ENCODE peak calls at places on chromosome 6, in seven cellular contexts. O, K, F, N, L, R and T are unnamed samples.

GRCh38 chr6:85078071-85078470 is 313.7 kb upstream of the TBX18 start:
- DNase-seq in O (peak), N (no peak), K (no peak), F (peak), L (no peak), R (no peak), T (no peak)

GRCh38 chr6:5905431-5906339 is 101.0 kb downstream of the NRN1 start:
- DNase-seq in R (no peak), K (peak), F (peak), L (no peak), N (no peak), O (peak), T (no peak)

GRCh38 chr6:83767033-83767432 is 58.1 kb upstream of the SNAP91 start:
- DNase-seq in O (no peak), F (no peak), N (no peak), L (no peak), K (no peak), R (no peak), T (no peak)

GRCh38 chr6:69937402-69938131 is 71.2 kb downstream of the COL19A1 start:
- DNase-seq in O (no peak), K (no peak), L (no peak), F (no peak), N (no peak), R (no peak), T (no peak)

GRCh38 chr6:131400782-131401496 is 172.1 kb upstream of the ARG1 start:
- DNase-seq in N (no peak), R (no peak), O (no peak), F (no peak), L (no peak), K (no peak), T (no peak)

GRCh38 chr6:39464067-39464466 is 141.6 kb upstream of the KCNK16 start:
- DNase-seq in N (no peak), R (no peak), O (no peak), F (peak), L (no peak), K (no peak), T (no peak)

GRCh38 chr6:84019812-84020211 is 13.8 kb upstream of the MRAP2 start:
- DNase-seq in L (no peak), O (no peak), K (no peak), R (no peak), F (no peak), N (no peak), T (no peak)

GRCh38 chr6:37056112-37056403 is 50.6 kb downstream of the FGD2 start:
- DNase-seq in L (no peak), F (no peak), R (no peak), N (no peak), O (no peak), K (no peak), T (no peak)

GRCh38 chr6:95099410-95099809 is 477.9 kb upstream of the MANEA start:
- DNase-seq in R (no peak), F (no peak), N (no peak), K (no peak), O (no peak), L (no peak), T (no peak)

GRCh38 chr6:25962368-25963127 is at the start of gene TRIM38:
- DNase-seq in N (peak), K (peak), L (peak), O (peak), F (peak), R (peak), T (peak)

GRCh38 chr6:154649723-154650122 is 83.5 kb upstream of the SCAF8 start:
- DNase-seq in R (no peak), L (no peak), O (no peak), F (no peak), N (no peak), K (no peak), T (no peak)

GRCh38 chr6:180295-180694 is 112.0 kb upstream of the DUSP22 start:
- DNase-seq in L (no peak), N (no peak), O (no peak), R (peak), K (no peak), F (no peak), T (peak)

GRCh38 chr6:55033021-55033546 is 141.2 kb upstream of the HCRTR2 start:
- DNase-seq in L (no peak), N (no peak), F (no peak), O (no peak), R (no peak), K (no peak), T (no peak)

GRCh38 chr6:152387091-152387490 is 250.1 kb downstream of the SYNE1 start:
- DNase-seq in L (no peak), F (no peak), K (no peak), N (no peak), O (no peak), R (no peak), T (no peak)

GRCh38 chr6:130162421-130162820 is 60.3 kb downstream of the SAMD3 start:
- DNase-seq in K (no peak), R (no peak), L (no peak), N (no peak), F (no peak), O (no peak), T (no peak)

GRCh38 chr6:37680668-37681067 is 17.0 kb downstream of the MDGA1 start:
- DNase-seq in L (no peak), F (no peak), N (no peak), O (no peak), R (no peak), K (no peak), T (no peak)

GRCh38 chr6:1946583-1946982 is 298.8 kb downstream of the GMDS start:
- DNase-seq in N (no peak), O (no peak), R (no peak), L (no peak), F (no peak), K (no peak), T (no peak)

GRCh38 chr6:82015043-82015442 is 232.5 kb downstream of the IBTK start:
- DNase-seq in O (no peak), L (no peak), N (no peak), R (no peak), F (no peak), K (no peak), T (no peak)

GRCh38 chr6:166989427-166990034 is 9.7 kb upstream of the CEP43 start:
- DNase-seq in K (no peak), F (no peak), R (peak), N (no peak), L (no peak), O (no peak), T (peak)

GRCh38 chr6:8137529-8137939 is 35.2 kb upstream of the EEF1E1 start:
- DNase-seq in K (no peak), R (no peak), L (no peak), N (no peak), O (no peak), F (no peak), T (no peak)

GRCh38 chr6:111624391-111625098 is 18.9 kb upstream of the TRAF3IP2 start:
- DNase-seq in O (no peak), R (no peak), K (no peak), F (no peak), N (no peak), L (no peak), T (no peak)

GRCh38 chr6:10861086-10861485 is 20.8 kb downstream of the GCM2 start:
- DNase-seq in F (no peak), L (no peak), K (no peak), O (no peak), R (no peak), N (no peak), T (no peak)

GRCh38 chr6:47300417-47300816 is 9.3 kb downstream of the TNFRSF21 start:
- DNase-seq in K (no peak), F (no peak), N (no peak), L (no peak), O (no peak), R (no peak), T (no peak)

GRCh38 chr6:11609324-11610071 is 71.9 kb downstream of the TMEM170B start:
- DNase-seq in R (no peak), F (no peak), O (peak), K (peak), L (no peak), N (peak), T (no peak)

GRCh38 chr6:44855562-44856494 is 468.3 kb downstream of the CDC5L start:
- DNase-seq in K (no peak), R (no peak), O (peak), L (no peak), F (peak), N (no peak), T (no peak)

GRCh38 chr6:52049252-52050050 is 38.0 kb downstream of the PKHD1 start:
- DNase-seq in L (no peak), K (no peak), N (peak), R (no peak), F (peak), O (no peak), T (peak)

GRCh38 chr6:124798942-124799496 is 163.2 kb upstream of the RNF217 start:
- DNase-seq in O (no peak), K (no peak), L (no peak), R (no peak), F (no peak), N (no peak), T (no peak)

GRCh38 chr6:149166324-149166723 is 151.2 kb upstream of the TAB2 start:
- DNase-seq in O (no peak), F (no peak), L (no peak), N (no peak), R (no peak), K (no peak), T (no peak)

GRCh38 chr6:85015396-85015990 is 251.1 kb upstream of the TBX18 start:
- DNase-seq in K (no peak), O (no peak), L (no peak), R (peak), N (no peak), F (no peak), T (no peak)